ENCODE peak calls at places on chromosome 7, in ten cellular contexts. F is kidney, Y is lower lobe of right lung, U is osteoblast, M is cardiac muscle cell, C is left ventricle myocardium inferior, H is gastrocnemius medialis, K is pancreas, W is HepG2, T is transverse colon. Z is an unnamed sample.

GRCh38 chr7:26356266-26356665 is 64.6 kb downstream of the SNX10 start:
- DNase-seq in F (no peak), Y (no peak), U (no peak), M (no peak), C (no peak), H (no peak), K (no peak), W (no peak), T (no peak), Z (no peak)

GRCh38 chr7:97145068-97145467 is 27.6 kb downstream of the SDHAF3 start:
- DNase-seq in F (no peak), Y (no peak), U (no peak), M (no peak), C (no peak), H (no peak), K (no peak), W (peak; percentile 32), T (no peak), Z (no peak)

GRCh38 chr7:111735661-111736323 is 173.5 kb upstream of the IMMP2L start:
- DNase-seq in F (no peak), Y (no peak), U (peak; percentile 75), M (peak; percentile 66), C (no peak), H (peak; percentile 50), K (no peak), W (peak; percentile 64), T (peak; percentile 50), Z (peak; percentile 86)

GRCh38 chr7:129975309-129975708 is 22.5 kb upstream of the UBE2H start:
- DNase-seq in F (no peak), Y (no peak), U (no peak), M (no peak), C (no peak), H (no peak), K (no peak), W (no peak), T (no peak), Z (no peak)

GRCh38 chr7:34041716-34042115 is 136.4 kb downstream of the BMPER start:
- DNase-seq in F (no peak), Y (no peak), U (peak; percentile 81), M (no peak), C (no peak), H (no peak), K (no peak), W (no peak), T (no peak), Z (no peak)

GRCh38 chr7:103811997-103812396 is 177.5 kb downstream of the RELN start:
- DNase-seq in F (no peak), Y (no peak), U (no peak), M (no peak), C (no peak), H (no peak), K (no peak), W (peak; percentile 35), T (no peak), Z (no peak)

GRCh38 chr7:130902755-130903357 is 168.8 kb upstream of the KLF14 start:
- DNase-seq in F (no peak), Y (no peak), U (no peak), M (no peak), C (no peak), H (no peak), K (no peak), W (no peak), T (no peak), Z (no peak)

GRCh38 chr7:60706-61105 is 131.7 kb upstream of the FAM20C start:
- DNase-seq in F (peak; percentile 38), Y (peak; percentile 41), U (no peak), M (no peak), C (no peak), H (no peak), K (no peak), W (no peak), T (peak; percentile 3), Z (no peak)

GRCh38 chr7:84624527-84624926 is 429.9 kb upstream of the SEMA3A start:
- DNase-seq in F (no peak), Y (no peak), U (no peak), M (no peak), C (no peak), H (no peak), K (no peak), W (no peak), T (no peak), Z (no peak)

GRCh38 chr7:139990142-139990535 is 72.6 kb downstream of the PARP12 start:
- DNase-seq in F (no peak), Y (no peak), U (no peak), M (no peak), C (no peak), H (no peak), K (no peak), W (no peak), T (no peak), Z (no peak)

GRCh38 chr7:27165089-27165654 is at the start of gene HOXA9:
- DNase-seq in F (peak; percentile 96), Y (peak; percentile 78), U (peak; percentile 99), M (no peak), C (peak; percentile 32), H (peak; percentile 95), K (peak; percentile 11), W (no peak), T (peak; percentile 87), Z (no peak)

GRCh38 chr7:96329189-96329588 is 7.3 kb upstream of the SLC25A13 start:
- DNase-seq in F (no peak), Y (no peak), U (no peak), M (no peak), C (no peak), H (no peak), K (no peak), W (no peak), T (no peak), Z (no peak)

DNA sequence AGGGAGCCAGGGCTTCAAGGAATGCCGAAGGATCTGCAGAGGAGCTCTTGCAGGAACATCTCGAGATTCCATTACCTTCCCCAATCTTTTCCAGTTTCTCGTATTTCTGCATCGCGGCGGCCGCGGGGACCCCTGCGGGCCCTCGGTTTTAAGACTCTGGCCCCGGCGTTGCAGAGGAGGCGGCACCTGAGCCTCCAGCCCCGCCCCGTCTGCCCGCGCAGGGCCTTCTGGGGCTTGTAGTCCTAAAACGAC is at the start of gene CDK5:
- DNase-seq in F (no peak), Y (no peak), U (no peak), M (no peak), C (no peak), H (no peak), K (no peak), W (no peak), T (no peak), Z (no peak)
- H3K4me1 ChIP-seq in F (peaks cover 19% of the 10 kb centered on the region), Y (peaks cover 49% of the 10 kb centered on the region), U (peaks cover 46% of the 10 kb centered on the region), M (peaks cover 31% of the 10 kb centered on the region), C (peaks cover 56% of the 10 kb centered on the region), H (peaks cover 22% of the 10 kb centered on the region), K (peaks cover 24% of the 10 kb centered on the region), W (peaks cover 42% of the 10 kb centered on the region), T (peaks cover 27% of the 10 kb centered on the region), Z (peaks cover 15% of the 10 kb centered on the region)

GRCh38 chr7:80044796-80045195 is 89.8 kb upstream of the GNAI1 start:
- DNase-seq in F (no peak), Y (no peak), U (no peak), M (no peak), C (no peak), H (no peak), K (no peak), W (no peak), T (no peak), Z (no peak)
- TF ChIP-seq CTCF in F (no peak), Y (no peak), U (no peak), M (no peak), C (no peak), H (no peak), K (no peak), W (no peak), T (no peak), Z (no peak)

GRCh38 chr7:95311389-95311788 is 12.9 kb downstream of the PON1 start:
- DNase-seq in F (no peak), Y (no peak), U (no peak), M (no peak), C (no peak), H (no peak), K (no peak), W (no peak), T (no peak), Z (no peak)
- H3K4me3 ChIP-seq in F (no peak overlapping the region), Y (no peak overlapping the region), U (no peak overlapping the region), M (no peak overlapping the region), C (no peak overlapping the region), H (no peak overlapping the region), K (no peak overlapping the region), W (no peak overlapping the region), T (no peak overlapping the region), Z (no peak overlapping the region)

DNA sequence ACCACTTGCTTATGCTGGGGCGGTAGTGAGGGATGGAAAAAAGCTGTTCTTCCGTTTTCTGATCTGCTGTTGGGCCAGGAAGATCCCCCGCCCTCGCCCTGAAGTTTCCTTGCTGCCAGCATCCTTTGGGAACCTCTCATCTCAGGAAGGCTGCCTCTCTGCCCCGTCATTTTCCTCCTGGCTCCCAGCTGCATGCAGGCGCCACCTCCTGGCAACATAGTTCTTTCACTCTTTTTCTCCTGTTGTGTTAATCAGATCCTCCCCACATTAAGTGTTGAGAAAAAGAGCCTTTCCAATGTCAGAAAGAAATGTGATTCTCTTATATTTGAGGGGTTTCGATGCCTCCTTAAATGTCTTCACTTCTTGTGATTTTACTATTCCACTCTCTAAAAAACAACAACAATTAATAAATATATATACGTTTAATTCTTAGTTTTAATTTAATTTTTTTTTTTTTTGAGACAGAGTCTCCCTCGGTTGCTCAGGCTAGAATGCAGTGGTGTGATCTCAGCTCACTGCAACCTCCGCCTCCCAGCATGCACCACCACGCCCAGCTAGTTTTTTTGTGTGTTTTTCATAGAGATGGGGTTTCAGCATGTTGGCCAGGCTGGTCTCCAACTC is 122.9 kb downstream of the RALA start:
- DNase-seq in F (no peak), Y (peak; percentile 68), U (peak; percentile 95), M (peak; percentile 76), C (peak; percentile 67), H (peak; percentile 46), K (peak; percentile 56), W (peak; percentile 54), T (peak; percentile 78), Z (peak; percentile 94)
- H3K4me1 ChIP-seq in F (no peaks in the 10 kb centered on the region), Y (peaks cover 10% of the 10 kb centered on the region), U (peaks cover 15% of the 10 kb centered on the region), M (no peaks in the 10 kb centered on the region), C (no peaks in the 10 kb centered on the region), H (no peaks in the 10 kb centered on the region), K (no peaks in the 10 kb centered on the region), W (peaks cover 20% of the 10 kb centered on the region), T (no peaks in the 10 kb centered on the region), Z (no peaks in the 10 kb centered on the region)